ENCODE peak calls at places on chromosome X, in seven cellular contexts. E is sciatic nerve; D is A172; W is GM23338; J is activated CD4-positive, alpha-beta T cell treated with anti-CD3 and anti-CD28 coated beads for 48 hours; U is AG08396; F is stimulated activated CD8-positive, alpha-beta memory T cell treated with anti-CD3 and anti-CD28 coated beads, Interleukin-7, amount 100 ng/mL, for 24 hours. C is an unnamed sample.

GRCh38 chrX:101219116-101219839 is at the start of gene DRP2:
- DNase-seq in J (no peak), E (no peak), U (no peak), F (no peak), D (no peak), W (no peak), C (peak)

GRCh38 chrX:51395807-51396728 is 63.4 kb downstream of the NUDT10 start:
- DNase-seq in J (peak), U (no peak), E (peak), D (no peak), F (peak), W (peak), C (peak)

GRCh38 chrX:130395341-130395740 is 6.4 kb upstream of the RBMX2 start:
- DNase-seq in F (no peak), J (no peak), U (no peak), W (no peak), E (no peak), D (no peak), C (no peak)

GRCh38 chrX:2823795-2824386 is 4.8 kb upstream of the GYG2 start:
- DNase-seq in D (no peak), U (no peak), W (no peak), E (no peak), F (no peak), J (no peak), C (no peak)

GRCh38 chrX:38754102-38754790 is 47.0 kb upstream of the MID1IP1 start:
- DNase-seq in E (no peak), W (peak), F (no peak), U (peak), D (peak), J (peak), C (peak)

GRCh38 chrX:136711147-136711546 is 63.2 kb downstream of the CD40LG start:
- DNase-seq in J (peak), F (no peak), W (peak), D (peak), E (no peak), U (no peak), C (peak)

GRCh38 chrX:78708171-78708570 is 39.3 kb upstream of the LPAR4 start:
- DNase-seq in E (no peak), F (no peak), U (peak), W (peak), J (no peak), D (peak), C (peak)

GRCh38 chrX:13952581-13952980 is 77.1 kb downstream of the GEMIN8 start:
- DNase-seq in U (no peak), E (no peak), F (no peak), J (no peak), W (no peak), D (no peak), C (no peak)

GRCh38 chrX:37816766-37817165 is 30.6 kb downstream of the DYNLT3 start:
- DNase-seq in W (no peak), F (no peak), U (no peak), D (no peak), E (no peak), J (no peak), C (no peak)

GRCh38 chrX:6849711-6850415 is 297.6 kb upstream of the STS start:
- DNase-seq in E (no peak), J (no peak), W (no peak), U (peak), D (peak), F (no peak), C (no peak)

GRCh38 chrX:151750511-151750910 is 16.0 kb downstream of the CNGA2 start:
- DNase-seq in D (no peak), E (no peak), U (no peak), W (no peak), F (no peak), J (no peak), C (no peak)

GRCh38 chrX:68196939-68197791 is 236.1 kb downstream of the OPHN1 start:
- DNase-seq in W (peak), F (no peak), E (no peak), J (peak), U (peak), D (peak), C (peak)

GRCh38 chrX:34638116-34638515 is 19.0 kb downstream of the TMEM47 start:
- DNase-seq in U (no peak), W (peak), J (no peak), E (no peak), F (no peak), D (peak), C (peak)

GRCh38 chrX:72142094-72142843 is 10.6 kb upstream of the RTL5 start:
- DNase-seq in W (peak), D (no peak), F (no peak), J (no peak), E (no peak), U (no peak), C (no peak)

GRCh38 chrX:72280210-72280882 is 3.3 kb upstream of the RPS4X start:
- DNase-seq in E (no peak), J (no peak), U (no peak), W (no peak), D (peak), F (no peak), C (peak)

GRCh38 chrX:83916525-83916924 is 55.6 kb downstream of the CYLC1 start:
- DNase-seq in U (peak), W (peak), F (no peak), J (no peak), E (no peak), D (no peak), C (peak)

GRCh38 chrX:18896680-18897544 is 87.0 kb downstream of the PHKA2 start:
- DNase-seq in W (no peak), F (no peak), J (no peak), E (no peak), D (no peak), U (no peak), C (no peak)

GRCh38 chrX:4193500-4193899 is 480.1 kb upstream of the PRKX start:
- DNase-seq in F (no peak), D (no peak), E (no peak), J (no peak), W (no peak), U (no peak), C (no peak)

GRCh38 chrX:13101439-13102139 is 57.2 kb upstream of the FAM9C start:
- DNase-seq in J (peak), U (peak), W (no peak), D (peak), F (no peak), E (peak), C (peak)

GRCh38 chrX:30504309-30504708 is 73.3 kb downstream of the TASL start:
- DNase-seq in W (peak), J (no peak), U (peak), F (no peak), E (no peak), D (peak), C (peak)

GRCh38 chrX:72131317-72132294 is at the start of gene RTL5:
- DNase-seq in U (peak), F (peak), D (peak), E (peak), J (peak), W (peak), C (peak)

GRCh38 chrX:118839334-118839958 is 15.8 kb downstream of the ZCCHC12 start:
- DNase-seq in W (peak), D (peak), U (peak), J (peak), E (peak), F (peak), C (peak)

GRCh38 chrX:154355776-154356140 is 18.7 kb downstream of the FLNA start:
- DNase-seq in F (no peak), J (no peak), W (no peak), E (no peak), U (no peak), D (no peak), C (no peak)

GRCh38 chrX:54640721-54641120 is 110.7 kb downstream of the GNL3L start:
- DNase-seq in D (no peak), U (no peak), F (no peak), E (no peak), J (no peak), W (peak), C (no peak)

GRCh38 chrX:116872931-116873330 is 410.2 kb upstream of the CT83 start:
- DNase-seq in E (no peak), J (no peak), D (no peak), F (no peak), U (no peak), W (no peak), C (peak)

GRCh38 chrX:151181088-151181487 is 4.7 kb downstream of the GPR50 start:
- DNase-seq in E (no peak), U (no peak), W (no peak), J (no peak), F (no peak), D (no peak), C (no peak)

GRCh38 chrX:119512145-119512800 is 44.0 kb downstream of the SLC25A5 start:
- DNase-seq in E (peak), U (peak), D (peak), F (no peak), J (peak), W (peak), C (peak)

GRCh38 chrX:118644378-118644777 is 83.0 kb upstream of the IL13RA1 start:
- DNase-seq in U (peak), J (no peak), D (no peak), E (no peak), F (no peak), W (no peak), C (peak)

C was measured in M059J.